ENCODE peak calls at places on chromosomes 4 and X, in four cellular contexts. G, Q, D and A are unnamed samples.

GRCh38 chrX:34918856-34919255 is 23.7 kb upstream of the FAM47B start:
- DNase-seq in G (peak), Q (peak), D (peak), A (peak)

GRCh38 chrX:112066813-112067212 is 15.8 kb downstream of the TRPC5 start:
- DNase-seq in Q (no peak), G (no peak), D (no peak), A (no peak)

GRCh38 chr4:6134612-6135220 is 65.6 kb downstream of the JAKMIP1 start:
- DNase-seq in Q (peak), G (no peak), D (peak), A (no peak)

GRCh38 chr4:142366821-142367220 is 479.3 kb downstream of the INPP4B start:
- DNase-seq in Q (no peak), D (no peak), G (peak), A (no peak)

GRCh38 chrX:30822719-30823118 is 66.3 kb downstream of the TAB3 start:
- DNase-seq in G (no peak), D (no peak), Q (no peak), A (no peak)

GRCh38 chr4:16411691-16412090 is 185.4 kb upstream of the TAPT1 start:
- DNase-seq in G (no peak), Q (no peak), D (no peak), A (no peak)

GRCh38 chr4:83618431-83618830 is 82.5 kb downstream of the GPAT3 start:
- DNase-seq in D (no peak), Q (no peak), G (no peak), A (peak)

GRCh38 chrX:96704661-96705060 is 20.0 kb downstream of the DIAPH2 start:
- DNase-seq in G (no peak), Q (no peak), D (no peak), A (peak)

GRCh38 chr4:166577639-166578038 is 656.7 kb downstream of the SPOCK3 start:
- DNase-seq in G (no peak), D (no peak), Q (no peak), A (no peak)

GRCh38 chrX:100410083-100410590 is at the start of gene PCDH19:
- DNase-seq in D (no peak), Q (peak), G (peak), A (peak)

GRCh38 chr4:15341022-15341732 is 86.7 kb upstream of the C1QTNF7 start:
- DNase-seq in Q (no peak), G (no peak), D (no peak), A (no peak)

GRCh38 chr4:137156054-137156453 is 376.2 kb downstream of the PCDH18 start:
- DNase-seq in Q (no peak), D (no peak), G (no peak), A (peak)

GRCh38 chr4:109912706-109913621 is at the start of gene EGF:
- DNase-seq in D (no peak), Q (no peak), G (peak), A (peak)

GRCh38 chr4:142549726-142550463 is 296.2 kb downstream of the INPP4B start:
- DNase-seq in D (no peak), Q (no peak), G (no peak), A (peak)

GRCh38 chr4:156729416-156729815 is 242.2 kb downstream of the PDGFC start:
- DNase-seq in G (no peak), D (no peak), Q (no peak), A (no peak)

GRCh38 chr4:83771113-83771705 is 235.3 kb downstream of the GPAT3 start:
- DNase-seq in Q (peak), G (peak), D (peak), A (peak)

GRCh38 chr4:38949416-38950051 is 81.9 kb downstream of the FAM114A1 start:
- DNase-seq in D (no peak), Q (no peak), G (no peak), A (peak)

GRCh38 chrX:103441878-103442535 is 65.7 kb downstream of the BEX3 start:
- DNase-seq in Q (no peak), D (no peak), G (no peak), A (no peak)

GRCh38 chrX:153687121-153688039 is at the start of gene SLC6A8:
- DNase-seq in Q (peak), G (peak), D (no peak), A (peak)

GRCh38 chr4:17027495-17027894 is 129.1 kb upstream of the LDB2 start:
- DNase-seq in Q (no peak), G (no peak), D (no peak), A (peak)

GRCh38 chrX:115234220-115234557 is 293 bp upstream of the LRCH2 start:
- DNase-seq in Q (no peak), D (no peak), G (no peak), A (peak)

GRCh38 chr4:173223743-173224142 is 55.1 kb downstream of the GALNT7 start:
- DNase-seq in Q (no peak), G (no peak), D (no peak), A (no peak)

GRCh38 chr4:48268956-48269860 is at the start of gene TEC:
- DNase-seq in Q (peak), D (peak), G (peak), A (peak)

GRCh38 chr4:154877110-154877760 is 96.2 kb downstream of the RBM46 start:
- DNase-seq in D (no peak), Q (no peak), G (no peak), A (peak)

GRCh38 chr4:114349543-114350175 is 248.9 kb upstream of the UGT8 start:
- DNase-seq in D (no peak), G (no peak), Q (no peak), A (peak)

GRCh38 chr4:24533364-24533763 is 51.0 kb downstream of the DHX15 start:
- DNase-seq in G (no peak), D (no peak), Q (no peak), A (no peak)

GRCh38 chrX:2385224-2385623 is 115.6 kb downstream of the DHRSX start:
- DNase-seq in D (no peak), Q (no peak), G (no peak), A (peak)

GRCh38 chr4:151347891-151348290 is 22.5 kb upstream of the SH3D19 start:
- DNase-seq in G (no peak), Q (no peak), D (no peak), A (no peak)

GRCh38 chr4:19386786-19387185 is 864.9 kb upstream of the SLIT2 start:
- DNase-seq in Q (no peak), G (no peak), D (no peak), A (peak)

GRCh38 chr4:7581477-7581876 is 146.7 kb upstream of the PSAPL1 start:
- DNase-seq in Q (peak), G (peak), D (peak), A (peak)

GRCh38 chr4:99300934-99301333 is 10.1 kb upstream of the ADH1A start:
- DNase-seq in Q (no peak), G (no peak), D (no peak), A (peak)

GRCh38 chr4:2798399-2799301 is 5.8 kb downstream of the SH3BP2 start:
- DNase-seq in G (peak), Q (no peak), D (no peak), A (no peak)
- H3K4me2 ChIP-seq in G (no peak), Q (no peak), D (peak), A (no peak)

GRCh38 chr4:158159054-158159717 is 13.6 kb downstream of the GASK1B start:
- DNase-seq in Q (no peak), G (no peak), D (no peak), A (peak)
- H3K9ac ChIP-seq in Q (no peak), G (no peak), D (no peak), A (no peak)

GRCh38 chr4:176443646-176444409 is 124.1 kb downstream of the SPCS3 start:
- DNase-seq in Q (no peak), G (no peak), D (no peak), A (peak)
- H3K4me2 ChIP-seq in Q (no peak), G (no peak), D (no peak), A (peak)

GRCh38 chr4:124947622-124948265 is 235.2 kb upstream of the ANKRD50 start:
- DNase-seq in Q (no peak), G (no peak), D (no peak), A (peak)
- H3K9ac ChIP-seq in Q (no peak), G (no peak), D (no peak), A (no peak)

GRCh38 chr4:72975488-72975784 is 94.1 kb downstream of the COX18 start:
- DNase-seq in D (no peak), Q (no peak), G (no peak), A (peak)
- H3K4me2 ChIP-seq in D (no peak), Q (no peak), G (no peak), A (no peak)

GRCh38 chrX:28675173-28675572 is 87.9 kb downstream of the IL1RAPL1 start:
- DNase-seq in Q (no peak), G (peak), D (no peak), A (no peak)
- H3K9ac ChIP-seq in Q (no peak), G (no peak), D (no peak), A (no peak)